ENCODE peak calls at places on chromosome 5, in nine cellular contexts. D is NAMALWA, T is mucosa of descending colon, I is HS-5, J is epithelial cell of esophagus, S is activated gamma-delta T cell treated with Interleukin-2 at 50 U/mL for 16 hours, P is astrocyte of the hippocampus, N is HEK293T, O is tibial nerve. Y is an unnamed sample.

GRCh38 chr5:180522350-180522749 is 28.2 kb downstream of the CNOT6 start:
- DNase-seq in S (no peak), O (no peak), D (no peak), P (peak), T (no peak), I (no peak), J (no peak), N (no peak), Y (no peak)

GRCh38 chr5:17314907-17315471 is 97.6 kb downstream of the BASP1 start:
- DNase-seq in S (no peak), T (no peak), I (peak), N (no peak), O (no peak), J (no peak), D (peak), P (no peak), Y (peak)

GRCh38 chr5:64301566-64301965 is 135.9 kb downstream of the RNF180 start:
- DNase-seq in O (no peak), T (no peak), N (no peak), D (no peak), J (peak), S (no peak), I (no peak), P (peak), Y (no peak)

GRCh38 chr5:67679184-67679855 is 482.7 kb upstream of the CD180 start:
- DNase-seq in O (no peak), J (no peak), S (no peak), I (no peak), P (no peak), N (no peak), D (peak), T (no peak), Y (peak)

GRCh38 chr5:147708708-147709107 is 73.8 kb downstream of the JAKMIP2 start:
- DNase-seq in I (no peak), T (no peak), N (no peak), D (no peak), P (no peak), O (no peak), J (no peak), S (no peak), Y (peak)

GRCh38 chr5:111254613-111255012 is 30.4 kb downstream of the CAMK4 start:
- DNase-seq in J (no peak), P (no peak), I (no peak), T (no peak), D (peak), S (peak), N (no peak), O (no peak), Y (peak)

GRCh38 chr5:33936381-33937016 is at the start of gene RXFP3:
- DNase-seq in J (peak), T (no peak), O (no peak), D (no peak), P (peak), S (no peak), N (no peak), I (no peak), Y (no peak)

GRCh38 chr5:110653231-110653970 is 73.1 kb downstream of the TMEM232 start:
- DNase-seq in D (no peak), I (no peak), O (no peak), N (no peak), J (no peak), P (no peak), S (no peak), T (no peak), Y (no peak)

GRCh38 chr5:17118631-17119030 is 98.8 kb upstream of the BASP1 start:
- DNase-seq in S (no peak), N (peak), P (peak), I (peak), D (no peak), O (no peak), T (peak), J (peak), Y (peak)